ENCODE peak calls at places on chromosome 10, in five cellular contexts. E, H, B, M and R are unnamed samples.

GRCh38 chr10:110081914-110082313 is 74.1 kb downstream of the ADD3 start:
- DNase-seq in B (no peak), E (no peak), H (no peak), M (peak), R (no peak)

GRCh38 chr10:93028881-93029280 is 31.7 kb upstream of the CYP26C1 start:
- DNase-seq in E (no peak), M (no peak), B (no peak), H (no peak), R (no peak)

GRCh38 chr10:129689681-129690080 is 222.6 kb downstream of the MGMT start:
- DNase-seq in E (no peak), B (no peak), M (no peak), H (no peak), R (no peak)

GRCh38 chr10:113895018-113895417 is 40.6 kb downstream of the NHLRC2 start:
- DNase-seq in B (no peak), M (no peak), E (no peak), H (no peak), R (no peak)

GRCh38 chr10:3935933-3936359 is 150.9 kb upstream of the KLF6 start:
- DNase-seq in M (no peak), B (no peak), H (no peak), E (no peak), R (no peak)

GRCh38 chr10:86264481-86265231 is 101.9 kb downstream of the GRID1 start:
- DNase-seq in H (no peak), M (peak), B (no peak), E (no peak), R (no peak)

GRCh38 chr10:114413398-114413797 is 9.1 kb upstream of the AFAP1L2 start:
- DNase-seq in E (no peak), H (no peak), M (no peak), B (no peak), R (no peak)

GRCh38 chr10:5976689-5977470 is 463 bp downstream of the IL15RA start:
- DNase-seq in H (peak), E (peak), B (peak), M (peak), R (no peak)

GRCh38 chr10:93475227-93475626 is 6.9 kb downstream of the MYOF start:
- DNase-seq in M (no peak), B (no peak), E (no peak), H (no peak), R (no peak)

GRCh38 chr10:119502214-119502613 is 40.3 kb downstream of the RGS10 start:
- DNase-seq in H (peak), M (peak), B (peak), E (peak), R (peak)

GRCh38 chr10:110815354-110816004 is 56.2 kb upstream of the PDCD4 start:
- DNase-seq in E (no peak), H (peak), M (no peak), B (no peak), R (no peak)

GRCh38 chr10:130127612-130128607 is 8.3 kb upstream of the GLRX3 start:
- DNase-seq in M (peak), B (peak), H (peak), E (peak), R (peak)

GRCh38 chr10:44300666-44301649 is 83.9 kb downstream of the CXCL12 start:
- DNase-seq in H (peak), B (no peak), M (no peak), E (no peak), R (no peak)

GRCh38 chr10:95356-96115 is 39.7 kb upstream of the ZMYND11 start:
- DNase-seq in M (no peak), E (no peak), H (no peak), B (no peak), R (no peak)

GRCh38 chr10:126730856-126731612 is 60.5 kb upstream of the C10orf90 start:
- DNase-seq in H (no peak), E (no peak), M (no peak), B (no peak), R (no peak)

GRCh38 chr10:98259606-98260319 is 8.2 kb downstream of the LOXL4 start:
- DNase-seq in H (no peak), E (no peak), M (peak), B (no peak), R (no peak)